ENCODE peak calls at places on chromosomes 12 and 14, in ten cellular contexts. M is fibroblast of lung, I is stomach, E is Panc1, P is OCI-LY7, U is left ventricle myocardium inferior, X is PC-3, W is hepatocyte, A is SK-N-SH, K is cardiac muscle cell. Q is an unnamed sample.

GRCh38 chr12:122845865-122846621 is 10.8 kb downstream of the HIP1R start:
- DNase-seq in K (no peak), E (no peak), P (peak; percentile 33), A (peak; percentile 64), I (no peak), W (no peak), M (no peak), U (no peak), X (no peak), Q (no peak)

GRCh38 chr14:93219103-93219726 is 12.2 kb downstream of the UBR7 start:
- DNase-seq in U (no peak), I (peak; percentile 59), W (peak; percentile 81), P (peak; percentile 77), X (peak; percentile 74), K (peak; percentile 72), M (peak; percentile 56), E (no peak), A (peak; percentile 55), Q (peak; percentile 56)

GRCh38 chr14:54916061-54916460 is 13.4 kb upstream of the GCH1 start:
- DNase-seq in M (no peak), X (no peak), K (no peak), A (no peak), P (no peak), E (no peak), I (no peak), U (no peak), W (no peak), Q (no peak)

GRCh38 chr12:78403136-78403535 is 461.4 kb upstream of the SYT1 start:
- DNase-seq in A (peak; percentile 16), M (peak; percentile 96), E (no peak), K (no peak), U (no peak), P (no peak), X (peak; percentile 85), I (no peak), W (no peak), Q (peak; percentile 48)

GRCh38 chr12:18747960-18748359 is 10.0 kb downstream of the CAPZA3 start:
- DNase-seq in I (no peak), M (peak; percentile 99), E (no peak), P (no peak), K (peak; percentile 65), X (peak; percentile 34), W (peak; percentile 8), U (no peak), A (no peak), Q (peak; percentile 71)

GRCh38 chr14:88129306-88130056 is 124.5 kb downstream of the GPR65 start:
- DNase-seq in M (peak; percentile 77), P (no peak), A (no peak), X (peak; percentile 77), K (peak; percentile 10), U (no peak), W (peak; percentile 36), I (no peak), E (no peak), Q (peak; percentile 46)

GRCh38 chr14:89544636-89545301 is 127.7 kb upstream of the FOXN3 start:
- DNase-seq in X (no peak), E (no peak), K (no peak), P (no peak), U (no peak), I (no peak), A (no peak), W (no peak), M (peak; percentile 33), Q (no peak)

GRCh38 chr12:15732341-15733061 is 56.7 kb downstream of the EPS8 start:
- DNase-seq in U (no peak), I (no peak), P (no peak), X (no peak), M (peak; percentile 82), A (no peak), W (peak; percentile 43), E (no peak), K (no peak), Q (no peak)

GRCh38 chr12:38664661-38665269 is 240.6 kb downstream of the CPNE8 start:
- DNase-seq in W (peak; percentile 25), X (peak; percentile 65), U (no peak), A (peak; percentile 26), K (peak; percentile 34), E (no peak), I (no peak), P (peak; percentile 3), M (no peak), Q (no peak)

GRCh38 chr14:73943083-73943482 is 6.8 kb downstream of the FAM161B start:
- DNase-seq in M (peak; percentile 11), W (peak; percentile 38), K (no peak), E (no peak), A (no peak), X (peak; percentile 58), I (no peak), U (no peak), P (no peak), Q (peak; percentile 90)

GRCh38 chr12:65999564-66000280 is 130.8 kb downstream of the LLPH start:
- DNase-seq in A (no peak), K (no peak), P (no peak), I (no peak), X (peak; percentile 65), E (no peak), U (no peak), W (no peak), M (peak; percentile 89), Q (peak; percentile 40)

GRCh38 chr12:25557830-25558436 is 4.8 kb upstream of the LMNTD1 start:
- DNase-seq in W (peak; percentile 68), E (no peak), A (peak; percentile 8), I (no peak), P (peak; percentile 61), X (peak; percentile 75), M (peak; percentile 40), K (peak; percentile 69), U (no peak), Q (peak; percentile 85)

GRCh38 chr12:68803948-68804653 is 3.9 kb upstream of the MDM2 start:
- DNase-seq in W (no peak), A (no peak), X (no peak), E (no peak), M (no peak), K (no peak), U (no peak), I (no peak), P (no peak), Q (no peak)

GRCh38 chr12:109111775-109112491 is 4.5 kb upstream of the ACACB start:
- DNase-seq in K (peak; percentile 65), E (no peak), M (peak; percentile 46), P (peak; percentile 53), U (peak; percentile 78), X (peak; percentile 74), W (peak; percentile 74), A (peak; percentile 66), I (peak; percentile 76), Q (peak; percentile 87)

GRCh38 chr12:69070319-69071090 is 137.5 kb upstream of the CPM start:
- DNase-seq in P (peak; percentile 79), E (peak; percentile 63), W (peak; percentile 81), U (peak; percentile 26), A (peak; percentile 56), X (peak; percentile 83), M (peak; percentile 47), K (peak; percentile 81), I (peak; percentile 78), Q (peak; percentile 90)

GRCh38 chr14:31169877-31170276 is 37.7 kb downstream of the HECTD1 start:
- DNase-seq in U (no peak), W (no peak), X (no peak), A (no peak), K (no peak), M (no peak), E (no peak), P (no peak), I (no peak), Q (no peak)
- H3K36me3 ChIP-seq in U (peaks cover 89% of the 10 kb centered on the region), W (peaks cover 4% of the 10 kb centered on the region), X (peaks cover 39% of the 10 kb centered on the region), A (peaks cover 71% of the 10 kb centered on the region), K (peaks cover 74% of the 10 kb centered on the region), M (peaks cover 3% of the 10 kb centered on the region), E (peaks cover 23% of the 10 kb centered on the region), P (peaks cover 95% of the 10 kb centered on the region), I (peaks cover 64% of the 10 kb centered on the region), Q (peaks cover 88% of the 10 kb centered on the region)

GRCh38 chr12:110545812-110546211 is 37.3 kb downstream of the PPTC7 start:
- DNase-seq in W (no peak), E (no peak), I (no peak), P (no peak), X (no peak), K (no peak), U (no peak), M (peak; percentile 34), A (no peak), Q (no peak)
- H3K4me1 ChIP-seq in W (no peaks in the 10 kb centered on the region), E (peaks cover 3% of the 10 kb centered on the region), I (peaks cover 88% of the 10 kb centered on the region), P (peaks cover 5% of the 10 kb centered on the region), X (peaks cover 27% of the 10 kb centered on the region), K (peaks cover 43% of the 10 kb centered on the region), U (peaks cover 94% of the 10 kb centered on the region), M (peaks cover 16% of the 10 kb centered on the region), A (peaks cover 21% of the 10 kb centered on the region), Q (peaks cover 64% of the 10 kb centered on the region)

GRCh38 chr14:22333408-22334274 is 255.4 kb downstream of the DAD1 start:
- DNase-seq in A (no peak), M (peak; percentile 72), X (peak; percentile 99), I (peak; percentile 30), W (peak; percentile 70), K (no peak), E (peak; percentile 76), P (no peak), U (no peak), Q (peak; percentile 49)
- H3K36me3 ChIP-seq in A (no peaks in the 10 kb centered on the region), M (no peaks in the 10 kb centered on the region), X (no peaks in the 10 kb centered on the region), I (no peaks in the 10 kb centered on the region), W (no peaks in the 10 kb centered on the region), K (no peaks in the 10 kb centered on the region), E (no peaks in the 10 kb centered on the region), P (no peaks in the 10 kb centered on the region), U (no peaks in the 10 kb centered on the region), Q (no peaks in the 10 kb centered on the region)

DNA sequence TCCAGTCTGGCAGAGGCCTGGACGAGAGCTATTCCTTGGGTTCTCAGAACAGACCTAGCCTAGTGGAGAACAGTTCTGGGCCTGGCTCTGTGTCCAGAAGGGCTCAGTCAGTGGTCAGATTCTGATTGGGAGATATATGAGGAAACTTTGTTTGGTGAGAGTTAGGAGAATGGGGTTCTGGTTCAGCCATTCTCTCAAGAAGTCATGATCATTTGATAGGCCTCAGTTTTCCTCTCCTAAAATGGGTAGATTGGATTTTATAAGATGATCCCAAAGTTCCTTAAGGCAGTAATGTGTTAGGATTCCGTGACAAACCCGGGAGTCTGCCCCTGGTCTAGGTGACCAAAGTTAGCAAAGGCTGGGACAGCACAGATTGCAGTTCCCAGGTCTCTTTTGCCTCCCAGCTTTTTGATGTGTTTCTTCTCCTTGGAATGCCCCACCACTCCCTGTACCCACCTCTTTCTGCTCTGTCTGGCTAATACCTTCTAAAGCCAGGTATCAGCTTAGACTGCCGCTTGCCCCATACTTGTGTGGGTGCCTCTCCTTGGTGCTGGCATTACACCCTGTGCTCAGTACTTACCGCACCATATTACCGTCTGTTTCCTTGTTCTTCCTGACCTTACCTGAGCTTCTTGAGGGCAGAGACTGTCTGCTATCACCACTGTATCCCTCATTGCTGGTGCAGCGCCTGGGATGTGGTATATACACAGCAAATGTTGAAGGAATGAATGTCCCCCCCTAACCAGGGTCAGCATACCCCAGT is 25.5 kb downstream of the SUSD6 start:
- DNase-seq in W (no peak), K (no peak), U (no peak), I (no peak), M (no peak), X (no peak), E (no peak), A (no peak), P (no peak), Q (no peak)
- H3K4me1 ChIP-seq in W (peaks cover 67% of the 10 kb centered on the region), K (peaks cover 55% of the 10 kb centered on the region), U (peaks cover 87% of the 10 kb centered on the region), I (peaks cover 81% of the 10 kb centered on the region), M (peaks cover 22% of the 10 kb centered on the region), X (peaks cover 14% of the 10 kb centered on the region), E (no peaks in the 10 kb centered on the region), A (peaks cover 6% of the 10 kb centered on the region), P (peaks cover 69% of the 10 kb centered on the region), Q (peaks cover 52% of the 10 kb centered on the region)

DNA sequence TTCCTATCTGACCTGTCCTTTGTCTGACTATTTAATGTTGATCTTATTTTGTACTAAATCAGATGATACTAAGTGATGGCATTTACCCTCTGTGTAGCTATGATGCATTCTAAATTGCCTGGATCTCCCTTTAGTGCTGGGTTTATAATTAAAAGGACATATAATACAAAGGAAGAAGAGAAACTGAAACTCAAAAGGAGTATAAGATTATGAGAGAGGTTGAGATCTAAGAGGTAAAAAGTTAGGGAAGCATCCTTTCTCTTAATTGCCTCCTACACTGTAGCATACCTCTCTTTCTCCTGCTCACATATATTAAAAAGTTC is 86.9 kb upstream of the MON2 start:
- DNase-seq in M (no peak), W (no peak), U (no peak), K (no peak), I (no peak), X (no peak), E (no peak), A (no peak), P (no peak), Q (no peak)
- H3K36me3 ChIP-seq in M (peaks cover 1% of the 10 kb centered on the region), W (no peaks in the 10 kb centered on the region), U (peaks cover 27% of the 10 kb centered on the region), K (peaks cover 8% of the 10 kb centered on the region), I (no peaks in the 10 kb centered on the region), X (peaks cover 6% of the 10 kb centered on the region), E (peaks cover under 1% of the 10 kb centered on the region), A (peaks cover 15% of the 10 kb centered on the region), P (peaks cover 26% of the 10 kb centered on the region), Q (peaks cover 24% of the 10 kb centered on the region)

Q was measured in adipocyte.